ENCODE peak calls at places on chromosomes 13 and 19, in five cellular contexts. One of them, this sample, is unnamed.

GRCh38 chr13:44015808-44016207 is 136.1 kb downstream of the LACC1 start:
- DNase-seq in uterus: no peak
- DNase-seq in GM23248: no peak
- DNase-seq in ovary: no peak
- DNase-seq in left lung: no peak
- DNase-seq in this sample: no peak

GRCh38 chr13:57569981-57570380 is 61.6 kb upstream of the PCDH17 start:
- DNase-seq in uterus: no peak
- DNase-seq in GM23248: no peak
- DNase-seq in ovary: no peak
- DNase-seq in left lung: no peak
- DNase-seq in this sample: no peak

GRCh38 chr19:30719189-30719990 is 347.2 kb downstream of the ZNF536 start:
- DNase-seq in uterus: peak; percentile 69
- DNase-seq in GM23248: peak; percentile 54
- DNase-seq in ovary: peak; percentile 75
- DNase-seq in left lung: no peak
- DNase-seq in this sample: peak; percentile 37

GRCh38 chr13:100434010-100434763 is 154.4 kb downstream of the GGACT start:
- DNase-seq in uterus: no peak
- DNase-seq in GM23248: peak; percentile 34
- DNase-seq in ovary: no peak
- DNase-seq in left lung: no peak
- DNase-seq in this sample: no peak

GRCh38 chr19:14168993-14169392 is 32.6 kb upstream of the ASF1B start:
- DNase-seq in uterus: no peak
- DNase-seq in GM23248: no peak
- DNase-seq in ovary: no peak
- DNase-seq in left lung: no peak
- DNase-seq in this sample: no peak

GRCh38 chr13:74250738-74251190 is 116.6 kb upstream of the KLF12 start:
- DNase-seq in uterus: no peak
- DNase-seq in GM23248: peak; percentile 92
- DNase-seq in ovary: no peak
- DNase-seq in left lung: no peak
- DNase-seq in this sample: no peak

GRCh38 chr13:107937841-107938240 is 277.5 kb downstream of the LIG4 start:
- DNase-seq in uterus: no peak
- DNase-seq in GM23248: peak; percentile 32
- DNase-seq in ovary: no peak
- DNase-seq in left lung: no peak
- DNase-seq in this sample: no peak

GRCh38 chr19:2537544-2537943 is 61.6 kb downstream of the GADD45B start:
- DNase-seq in uterus: no peak
- DNase-seq in GM23248: no peak
- DNase-seq in ovary: no peak
- DNase-seq in left lung: peak; percentile 17
- DNase-seq in this sample: no peak

GRCh38 chr19:12778020-12778904 is 2.9 kb upstream of the HOOK2 start:
- DNase-seq in uterus: peak; percentile 76
- DNase-seq in GM23248: peak; percentile 88
- DNase-seq in ovary: peak; percentile 77
- DNase-seq in left lung: peak; percentile 91
- DNase-seq in this sample: peak; percentile 66

GRCh38 chr13:76297331-76297730 is 588.9 kb downstream of the KCTD12 start:
- DNase-seq in uterus: no peak
- DNase-seq in GM23248: no peak
- DNase-seq in ovary: no peak
- DNase-seq in left lung: no peak
- DNase-seq in this sample: no peak

GRCh38 chr13:95982144-95982543 is 71.1 kb downstream of the UGGT2 start:
- DNase-seq in uterus: no peak
- DNase-seq in GM23248: no peak
- DNase-seq in ovary: no peak
- DNase-seq in left lung: no peak
- DNase-seq in this sample: no peak

GRCh38 chr13:44904982-44905381 is 84.3 kb downstream of the NUFIP1 start:
- DNase-seq in uterus: peak; percentile 73
- DNase-seq in GM23248: peak; percentile 98
- DNase-seq in ovary: peak; percentile 51
- DNase-seq in left lung: no peak
- DNase-seq in this sample: peak; percentile 73

GRCh38 chr13:53398051-53398450 is 369.4 kb downstream of the OLFM4 start:
- DNase-seq in uterus: no peak
- DNase-seq in GM23248: no peak
- DNase-seq in ovary: no peak
- DNase-seq in left lung: no peak
- DNase-seq in this sample: no peak

GRCh38 chr19:1494115-1494815 is 3.3 kb downstream of the REEP6 start:
- DNase-seq in uterus: no peak
- DNase-seq in GM23248: no peak
- DNase-seq in ovary: peak; percentile 16
- DNase-seq in left lung: no peak
- DNase-seq in this sample: no peak

GRCh38 chr13:21016487-21016886 is 44.9 kb downstream of the LATS2 start:
- DNase-seq in uterus: no peak
- DNase-seq in GM23248: no peak
- DNase-seq in ovary: no peak
- DNase-seq in left lung: no peak
- DNase-seq in this sample: no peak

GRCh38 chr13:112105244-112105681 is 38.3 kb downstream of the SOX1 start:
- DNase-seq in uterus: no peak
- DNase-seq in GM23248: no peak
- DNase-seq in ovary: no peak
- DNase-seq in left lung: no peak
- DNase-seq in this sample: no peak

GRCh38 chr19:34350161-34350561 is 14.8 kb upstream of the GPI start:
- DNase-seq in uterus: no peak
- DNase-seq in GM23248: peak; percentile 63
- DNase-seq in ovary: no peak
- DNase-seq in left lung: no peak
- DNase-seq in this sample: no peak

GRCh38 chr19:7268737-7269098 is 25.5 kb downstream of the INSR start:
- DNase-seq in uterus: no peak
- DNase-seq in GM23248: no peak
- DNase-seq in ovary: no peak
- DNase-seq in left lung: no peak
- DNase-seq in this sample: no peak

GRCh38 chr13:49421391-49421790 is 22.5 kb downstream of the CAB39L start:
- DNase-seq in uterus: no peak
- DNase-seq in GM23248: no peak
- DNase-seq in ovary: peak; percentile 26
- DNase-seq in left lung: no peak
- DNase-seq in this sample: no peak

GRCh38 chr19:294819-295686 is 3.9 kb upstream of the PLPP2 start:
- DNase-seq in uterus: peak; percentile 46
- DNase-seq in GM23248: peak; percentile 70
- DNase-seq in ovary: no peak
- DNase-seq in left lung: peak; percentile 86
- DNase-seq in this sample: no peak

GRCh38 chr13:26605845-26606244 is 48.4 kb downstream of the WASF3 start:
- DNase-seq in uterus: no peak
- DNase-seq in GM23248: no peak
- DNase-seq in ovary: no peak
- DNase-seq in left lung: no peak
- DNase-seq in this sample: no peak

GRCh38 chr13:61774903-61775302 is 359.3 kb upstream of the PCDH20 start:
- DNase-seq in uterus: no peak
- DNase-seq in GM23248: no peak
- DNase-seq in ovary: no peak
- DNase-seq in left lung: no peak
- DNase-seq in this sample: no peak

GRCh38 chr13:49585220-49586157 is at the start of gene RCBTB1:
- DNase-seq in uterus: peak; percentile 55
- DNase-seq in GM23248: peak; percentile 87
- DNase-seq in ovary: peak; percentile 49
- DNase-seq in left lung: peak; percentile 91
- DNase-seq in this sample: peak; percentile 41

GRCh38 chr19:5563941-5564612 is 3.7 kb downstream of the TINCR start:
- DNase-seq in uterus: no peak
- DNase-seq in GM23248: peak; percentile 73
- DNase-seq in ovary: no peak
- DNase-seq in left lung: no peak
- DNase-seq in this sample: no peak

GRCh38 chr13:64753606-64754005 is 2476.5 kb downstream of the PCDH9 start:
- DNase-seq in uterus: no peak
- DNase-seq in GM23248: peak; percentile 54
- DNase-seq in ovary: no peak
- DNase-seq in left lung: no peak
- DNase-seq in this sample: no peak

GRCh38 chr19:13085673-13086072 is 17.0 kb downstream of the LYL1 start:
- DNase-seq in uterus: no peak
- DNase-seq in GM23248: no peak
- DNase-seq in ovary: no peak
- DNase-seq in left lung: no peak
- DNase-seq in this sample: no peak

GRCh38 chr13:25046985-25047660 is 48.8 kb upstream of the PABPC3 start:
- DNase-seq in uterus: no peak
- DNase-seq in GM23248: peak; percentile 67
- DNase-seq in ovary: no peak
- DNase-seq in left lung: peak; percentile 70
- DNase-seq in this sample: no peak

GRCh38 chr19:52190679-52191293 is 934 bp downstream of the PPP2R1A start:
- DNase-seq in uterus: no peak
- DNase-seq in GM23248: peak; percentile 61
- DNase-seq in ovary: no peak
- DNase-seq in left lung: no peak
- DNase-seq in this sample: peak; percentile 41

DNA sequence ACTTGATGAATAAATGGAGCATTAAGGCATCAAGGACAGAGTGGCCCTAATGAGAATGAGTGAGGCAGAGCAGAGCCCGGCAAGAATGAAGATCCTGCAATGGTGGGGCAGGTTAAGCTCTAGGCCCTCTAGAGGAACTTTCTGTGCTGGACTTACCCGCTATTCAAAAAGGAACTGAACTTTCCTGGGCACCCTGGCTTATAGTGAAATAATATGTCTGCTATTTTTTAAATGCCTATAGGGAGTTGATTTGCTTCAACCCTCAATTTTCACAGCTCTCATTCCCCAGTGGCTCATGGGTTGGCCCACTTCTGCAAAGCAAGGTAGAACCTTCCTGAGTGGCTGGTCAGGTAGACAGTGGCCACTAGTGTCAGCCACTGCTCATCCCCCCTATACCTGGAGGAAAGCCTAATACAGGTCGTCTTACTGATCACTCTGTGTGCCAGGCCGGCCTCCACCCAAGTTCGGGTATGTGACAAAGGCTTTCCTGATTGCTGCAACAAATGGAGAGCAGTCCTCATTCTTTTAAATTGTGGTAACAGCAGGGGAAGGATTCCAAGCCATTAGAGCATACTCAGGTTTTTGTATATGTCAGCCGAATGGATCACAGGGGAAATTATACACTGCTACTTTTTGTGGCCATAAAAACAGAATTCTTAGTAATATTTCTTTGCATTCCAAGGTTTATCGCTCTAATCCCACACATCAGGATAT is 103.0 kb downstream of the KL start:
- DNase-seq in uterus: no peak
- DNase-seq in GM23248: peak; percentile 39
- DNase-seq in ovary: no peak
- DNase-seq in left lung: no peak
- DNase-seq in this sample: no peak
- H3K27ac ChIP-seq in uterus: peak overlapping the region; percentile 28
- H3K27ac ChIP-seq in GM23248: peak overlapping the region; percentile 9
- H3K27ac ChIP-seq in ovary: no peak overlapping the region
- H3K27ac ChIP-seq in left lung: no peak overlapping the region
- H3K27ac ChIP-seq in this sample: no peak overlapping the region

DNA sequence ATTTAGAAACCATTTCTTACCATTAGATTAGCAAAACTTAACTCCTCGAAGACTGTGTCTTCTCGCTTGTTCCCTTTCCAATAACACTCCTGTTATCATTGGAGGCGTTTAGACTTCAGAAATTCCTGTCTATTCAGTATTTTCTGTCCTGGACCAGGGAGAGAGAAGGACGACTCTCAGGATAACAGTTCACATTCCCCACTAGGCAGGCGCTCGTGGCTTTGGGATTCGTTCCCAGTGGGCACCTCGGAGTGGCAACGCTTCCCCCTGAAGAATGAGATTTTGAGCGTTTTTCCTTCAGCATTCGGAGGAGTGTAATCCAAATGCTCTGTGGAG is 429 bp upstream of the ZNF225 start:
- DNase-seq in uterus: no peak
- DNase-seq in GM23248: no peak
- DNase-seq in ovary: no peak
- DNase-seq in left lung: no peak
- DNase-seq in this sample: no peak
- H3K27ac ChIP-seq in uterus: peak overlapping the region; percentile 65
- H3K27ac ChIP-seq in GM23248: peak overlapping the region; percentile 73
- H3K27ac ChIP-seq in ovary: no peak overlapping the region
- H3K27ac ChIP-seq in left lung: peak overlapping the region; percentile 28
- H3K27ac ChIP-seq in this sample: peak overlapping the region; percentile 63

GRCh38 chr19:50943074-50943828 is 9.6 kb downstream of the KLK5 start:
- DNase-seq in uterus: no peak
- DNase-seq in GM23248: no peak
- DNase-seq in ovary: no peak
- DNase-seq in left lung: no peak
- DNase-seq in this sample: no peak
- H3K27ac ChIP-seq in uterus: no peak overlapping the region
- H3K27ac ChIP-seq in GM23248: no peak overlapping the region
- H3K27ac ChIP-seq in ovary: no peak overlapping the region
- H3K27ac ChIP-seq in left lung: no peak overlapping the region
- H3K27ac ChIP-seq in this sample: no peak overlapping the region

GRCh38 chr13:40187836-40188591 is 478.4 kb downstream of the FOXO1 start:
- DNase-seq in uterus: peak; percentile 41
- DNase-seq in GM23248: peak; percentile 51
- DNase-seq in ovary: no peak
- DNase-seq in left lung: peak; percentile 54
- DNase-seq in this sample: no peak

GRCh38 chr13:40186636-40187323 is 479.7 kb downstream of the FOXO1 start:
- DNase-seq in uterus: no peak
- DNase-seq in GM23248: no peak
- DNase-seq in ovary: no peak
- DNase-seq in left lung: no peak
- DNase-seq in this sample: no peak

GRCh38 chr13:40185393-40185792 is 481.0 kb downstream of the FOXO1 start:
- DNase-seq in uterus: no peak
- DNase-seq in GM23248: no peak
- DNase-seq in ovary: no peak
- DNase-seq in left lung: no peak
- DNase-seq in this sample: no peak

GRCh38 chr13:40186041-40186440 is 480.4 kb downstream of the FOXO1 start:
- DNase-seq in uterus: no peak
- DNase-seq in GM23248: no peak
- DNase-seq in ovary: no peak
- DNase-seq in left lung: no peak
- DNase-seq in this sample: no peak

DNA sequence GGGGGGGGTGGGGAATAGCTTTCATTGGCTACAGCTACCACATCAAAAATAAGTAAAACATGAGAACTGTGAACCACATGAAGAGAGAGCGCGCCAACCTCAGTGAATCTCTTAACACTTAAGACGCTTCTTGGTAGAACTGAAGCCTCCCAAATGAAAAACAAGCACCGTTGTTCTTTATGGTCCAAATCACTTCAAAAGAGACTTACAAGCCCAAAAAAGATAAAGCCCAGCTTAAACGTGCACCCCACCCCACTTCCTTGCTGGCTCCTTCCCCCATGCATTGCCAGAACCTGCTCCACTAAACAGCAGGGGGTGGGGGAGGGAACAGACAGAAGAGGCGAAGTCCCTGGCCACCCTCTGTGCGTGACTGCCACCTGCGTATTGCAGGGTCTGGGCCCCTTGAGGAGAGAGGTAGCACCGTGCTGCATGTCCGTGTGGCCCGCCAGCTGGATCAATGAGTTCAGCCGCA is 479.1 kb downstream of the FOXO1 start:
- DNase-seq in uterus: no peak
- DNase-seq in GM23248: no peak
- DNase-seq in ovary: no peak
- DNase-seq in left lung: peak; percentile 61
- DNase-seq in this sample: no peak
- H3K27ac ChIP-seq in uterus: no peak overlapping the region
- H3K27ac ChIP-seq in GM23248: no peak overlapping the region
- H3K27ac ChIP-seq in ovary: no peak overlapping the region
- H3K27ac ChIP-seq in left lung: no peak overlapping the region
- H3K27ac ChIP-seq in this sample: no peak overlapping the region

This sample was measured in gastrocnemius medialis.